ENCODE peak calls at places on chromosomes 7 and 10, in five cellular contexts. O, B, M, R and J are unnamed samples.

GRCh38 chr10:49162761-49163160 is 25.4 kb downstream of the TMEM273 start:
- DNase-seq in O (no peak), R (no peak), M (no peak), B (no peak), J (no peak)

GRCh38 chr7:69564454-69565417 is 33.5 kb upstream of the AUTS2 start:
- DNase-seq in B (no peak), R (peak; percentile 6), O (no peak), M (no peak), J (peak; percentile 22)

GRCh38 chr7:35268953-35269352 is 15.1 kb upstream of the TBX20 start:
- DNase-seq in O (no peak), R (no peak), B (no peak), M (no peak), J (no peak)

GRCh38 chr10:11548763-11549089 is 62.7 kb downstream of the USP6NL start:
- DNase-seq in R (no peak), B (no peak), M (no peak), O (no peak), J (no peak)

GRCh38 chr7:69334706-69335105 is 263.6 kb upstream of the AUTS2 start:
- DNase-seq in R (no peak), M (no peak), B (no peak), O (no peak), J (no peak)

GRCh38 chr10:124724279-124725027 is 19.7 kb downstream of the FAM53B start:
- DNase-seq in O (no peak), R (no peak), M (no peak), B (no peak), J (no peak)

GRCh38 chr7:26291699-26292538 is at the start of gene SNX10:
- DNase-seq in R (no peak), O (peak; percentile 6), B (peak; percentile 55), M (peak; percentile 69), J (peak; percentile 81)

GRCh38 chr7:74542558-74543117 is 88.9 kb downstream of the GTF2IRD1 start:
- DNase-seq in R (no peak), B (no peak), M (peak; percentile 83), O (no peak), J (peak; percentile 28)

GRCh38 chr7:91657386-91658120 is 222.9 kb downstream of the MTERF1 start:
- DNase-seq in B (no peak), M (no peak), O (peak; percentile 62), R (peak; percentile 59), J (no peak)

GRCh38 chr7:14858410-14858809 is 44.1 kb downstream of the DGKB start:
- DNase-seq in M (no peak), B (no peak), O (no peak), R (no peak), J (no peak)

GRCh38 chr10:59606551-59606961 is 103.1 kb downstream of the SLC16A9 start:
- DNase-seq in O (peak; percentile 4), B (no peak), M (no peak), R (no peak), J (no peak)

GRCh38 chr7:79513271-79513670 is 59.8 kb upstream of the MAGI2 start:
- DNase-seq in O (no peak), B (no peak), R (no peak), M (no peak), J (no peak)

GRCh38 chr7:12637328-12637727 is 50.1 kb upstream of the ARL4A start:
- DNase-seq in B (no peak), M (no peak), R (no peak), O (no peak), J (no peak)

GRCh38 chr7:46383605-46384004 is 462.5 kb upstream of the IGFBP3 start:
- DNase-seq in R (peak; percentile 77), O (peak; percentile 82), M (no peak), B (no peak), J (no peak)

GRCh38 chr7:121156825-121157224 is 168.3 kb downstream of the CPED1 start:
- DNase-seq in R (no peak), O (no peak), M (no peak), B (no peak), J (no peak)

GRCh38 chr7:117995850-117996650 is 122.8 kb upstream of the CTTNBP2 start:
- DNase-seq in O (no peak), R (no peak), B (no peak), M (no peak), J (no peak)

GRCh38 chr10:11255796-11256444 is 238.2 kb downstream of the CELF2 start:
- DNase-seq in R (peak; percentile 1), M (peak; percentile 70), B (no peak), O (no peak), J (no peak)

GRCh38 chr10:116274141-116274861 is 1.3 kb upstream of the GFRA1 start:
- DNase-seq in B (no peak), O (peak; percentile 60), M (peak; percentile 43), R (peak; percentile 32), J (no peak)

GRCh38 chr10:103572597-103573321 is 79.3 kb downstream of the NEURL1 start:
- DNase-seq in R (peak; percentile 41), M (no peak), O (no peak), B (no peak), J (no peak)

GRCh38 chr7:155919400-155920067 is 107.3 kb upstream of the SHH start:
- DNase-seq in O (no peak), M (no peak), R (no peak), B (no peak), J (no peak)

GRCh38 chr7:39921505-39922250 is 28.4 kb upstream of the CDK13 start:
- DNase-seq in O (no peak), B (no peak), R (no peak), M (no peak), J (no peak)

GRCh38 chr10:112332509-112333228 is 41.2 kb upstream of the ACSL5 start:
- DNase-seq in M (peak; percentile 32), B (no peak), O (no peak), R (no peak), J (no peak)

GRCh38 chr7:139960158-139960557 is 102.6 kb downstream of the PARP12 start:
- DNase-seq in B (no peak), O (peak; percentile 44), R (peak; percentile 21), M (no peak), J (no peak)

GRCh38 chr7:106618480-106618879 is 42.5 kb downstream of the CCDC71L start:
- DNase-seq in O (peak; percentile 64), B (no peak), R (peak; percentile 80), M (no peak), J (no peak)

GRCh38 chr10:28973309-28973972 is 296.1 kb downstream of the BAMBI start:
- DNase-seq in R (no peak), M (no peak), B (no peak), O (no peak), J (no peak)